ENCODE peak calls at places on chromosomes 1 and 21, in six cellular contexts. D is HEK293T; E is activated CD4-positive, alpha-beta T cell treated with anti-CD3 and anti-CD28 coated beads, Interleukin-2, amount 50 U/mL, for 1 hour; H is pons; L is NCI-H1930; N is EL. P is an unnamed sample.

GRCh38 chr21:42245348-42246185 is 26.6 kb downstream of the ABCG1 start:
- DNase-seq in D (no peak), E (no peak), H (no peak), L (no peak), N (no peak), P (no peak)

GRCh38 chr1:66265796-66266195 is 268.2 kb upstream of the SGIP1 start:
- DNase-seq in D (no peak), E (no peak), H (no peak), L (no peak), N (peak), P (no peak)

GRCh38 chr21:44854391-44854663 is 19.2 kb downstream of the PTTG1IP start:
- DNase-seq in D (no peak), E (no peak), H (no peak), L (no peak), N (no peak), P (no peak)

GRCh38 chr1:7584157-7584556 is 186.9 kb upstream of the VAMP3 start:
- DNase-seq in D (no peak), E (no peak), H (no peak), L (no peak), N (no peak), P (peak)

GRCh38 chr1:30478288-30478687 is 245.1 kb downstream of the MATN1 start:
- DNase-seq in D (no peak), E (no peak), H (no peak), L (no peak), N (no peak), P (no peak)

GRCh38 chr1:21861602-21862429 is 49.8 kb downstream of the LDLRAD2 start:
- DNase-seq in D (no peak), E (no peak), H (no peak), L (no peak), N (peak), P (no peak)

GRCh38 chr1:184905601-184906322 is 68.5 kb downstream of the NIBAN1 start:
- DNase-seq in D (no peak), E (no peak), H (no peak), L (peak), N (no peak), P (no peak)

GRCh38 chr1:12194666-12195216 is 27.9 kb downstream of the TNFRSF1B start:
- DNase-seq in D (no peak), E (no peak), H (no peak), L (no peak), N (no peak), P (no peak)

GRCh38 chr1:100615686-100616085 is 77.7 kb downstream of the GPR88 start:
- DNase-seq in D (no peak), E (no peak), H (no peak), L (no peak), N (no peak), P (no peak)

GRCh38 chr21:29947119-29947518 is 7.3 kb upstream of the GRIK1 start:
- DNase-seq in D (no peak), E (no peak), H (no peak), L (no peak), N (no peak), P (no peak)

GRCh38 chr1:185774384-185774783 is 40.2 kb downstream of the HMCN1 start:
- DNase-seq in D (no peak), E (no peak), H (no peak), L (no peak), N (no peak), P (no peak)

GRCh38 chr1:155049651-155050559 is 1.2 kb upstream of the ADAM15 start:
- DNase-seq in D (no peak), E (no peak), H (no peak), L (no peak), N (peak), P (no peak)

GRCh38 chr1:109770331-109771095 is 6.8 kb upstream of the EPS8L3 start:
- DNase-seq in D (no peak), E (no peak), H (peak), L (no peak), N (no peak), P (peak)

GRCh38 chr1:230087034-230087721 is 20.1 kb downstream of the GALNT2 start:
- DNase-seq in D (no peak), E (no peak), H (no peak), L (no peak), N (no peak), P (no peak)

GRCh38 chr1:23424171-23424959 is at the start of gene TCEA3:
- DNase-seq in D (no peak), E (peak), H (no peak), L (no peak), N (peak), P (peak)

GRCh38 chr1:32062867-32063230 is 9.9 kb upstream of the TMEM39B start:
- DNase-seq in D (no peak), E (no peak), H (no peak), L (no peak), N (peak), P (no peak)

P was measured in left colon.